ENCODE peak calls at places on chromosome 11, in four cellular contexts. One of them, this sample, is unnamed.

GRCh38 chr11:15967166-15967565 is 389.2 kb downstream of the SOX6 start:
- DNase-seq in left ventricle myocardium inferior: no peak
- DNase-seq in fibroblast of lung: no peak
- DNase-seq in astrocyte: no peak
- DNase-seq in this sample: no peak

GRCh38 chr11:61967924-61968757 is 707 bp upstream of the FTH1 start:
- DNase-seq in left ventricle myocardium inferior: peak
- DNase-seq in astrocyte: no peak
- DNase-seq in fibroblast of lung: no peak
- DNase-seq in this sample: peak

GRCh38 chr11:66745356-66746235 is 16.6 kb upstream of the SPTBN2 start:
- DNase-seq in left ventricle myocardium inferior: no peak
- DNase-seq in fibroblast of lung: no peak
- DNase-seq in astrocyte: no peak
- DNase-seq in this sample: peak

GRCh38 chr11:126115820-126116319 is 53.2 kb upstream of the CDON start:
- DNase-seq in fibroblast of lung: peak
- DNase-seq in astrocyte: peak
- DNase-seq in left ventricle myocardium inferior: peak
- DNase-seq in this sample: no peak

GRCh38 chr11:68857037-68857586 is 15.4 kb upstream of the CPT1A start:
- DNase-seq in left ventricle myocardium inferior: no peak
- DNase-seq in astrocyte: no peak
- DNase-seq in fibroblast of lung: no peak
- DNase-seq in this sample: no peak

GRCh38 chr11:2240834-2241233 is 29.6 kb downstream of the ASCL2 start:
- DNase-seq in fibroblast of lung: no peak
- DNase-seq in astrocyte: no peak
- DNase-seq in left ventricle myocardium inferior: no peak
- DNase-seq in this sample: no peak

GRCh38 chr11:109423114-109423859 is 1.3 kb downstream of the C11orf87 start:
- DNase-seq in fibroblast of lung: peak
- DNase-seq in left ventricle myocardium inferior: no peak
- DNase-seq in astrocyte: no peak
- DNase-seq in this sample: peak

GRCh38 chr11:36091256-36091811 is 147.5 kb downstream of the LDLRAD3 start:
- DNase-seq in left ventricle myocardium inferior: no peak
- DNase-seq in fibroblast of lung: peak
- DNase-seq in astrocyte: peak
- DNase-seq in this sample: no peak

GRCh38 chr11:128324531-128325141 is 262.7 kb downstream of the ETS1 start:
- DNase-seq in astrocyte: no peak
- DNase-seq in fibroblast of lung: no peak
- DNase-seq in left ventricle myocardium inferior: no peak
- DNase-seq in this sample: no peak
- TF ChIP-seq CTCF in astrocyte: no peak
- TF ChIP-seq CTCF in fibroblast of lung: no peak
- TF ChIP-seq CTCF in left ventricle myocardium inferior: no peak
- TF ChIP-seq CTCF in this sample: no peak

GRCh38 chr11:115364892-115365291 is 139.3 kb downstream of the CADM1 start:
- DNase-seq in astrocyte: no peak
- DNase-seq in left ventricle myocardium inferior: no peak
- DNase-seq in fibroblast of lung: peak
- DNase-seq in this sample: no peak

GRCh38 chr11:115363921-115364320 is 140.3 kb downstream of the CADM1 start:
- DNase-seq in astrocyte: no peak
- DNase-seq in fibroblast of lung: no peak
- DNase-seq in left ventricle myocardium inferior: no peak
- DNase-seq in this sample: no peak

GRCh38 chr11:115363426-115363825 is 140.8 kb downstream of the CADM1 start:
- DNase-seq in astrocyte: no peak
- DNase-seq in fibroblast of lung: no peak
- DNase-seq in left ventricle myocardium inferior: no peak
- DNase-seq in this sample: no peak

GRCh38 chr11:115361025-115361424 is 143.2 kb downstream of the CADM1 start:
- DNase-seq in left ventricle myocardium inferior: no peak
- DNase-seq in fibroblast of lung: no peak
- DNase-seq in astrocyte: no peak
- DNase-seq in this sample: no peak

DNA sequence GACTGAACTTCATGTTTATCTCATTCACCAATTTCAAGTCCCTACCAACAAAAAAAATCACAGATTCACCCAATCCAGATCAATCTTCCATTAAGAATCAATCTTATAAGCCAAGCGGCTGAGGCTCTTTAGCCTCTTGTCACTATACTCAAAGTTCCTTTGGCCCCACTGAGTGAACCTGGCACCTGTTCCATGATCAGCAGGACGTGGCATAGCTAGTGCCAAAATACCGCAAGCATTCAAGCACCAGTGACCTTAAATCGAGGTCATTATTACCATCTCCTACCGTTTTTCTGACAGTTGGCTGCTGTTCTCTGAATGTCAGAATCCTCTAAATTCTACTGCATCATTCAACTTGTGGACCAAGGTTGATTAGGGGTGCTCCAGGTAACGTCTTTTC is 141.2 kb downstream of the CADM1 start:
- DNase-seq in fibroblast of lung: no peak
- DNase-seq in left ventricle myocardium inferior: peak
- DNase-seq in astrocyte: no peak
- DNase-seq in this sample: no peak
- TF ChIP-seq CTCF in fibroblast of lung: no peak
- TF ChIP-seq CTCF in left ventricle myocardium inferior: no peak
- TF ChIP-seq CTCF in astrocyte: no peak
- TF ChIP-seq CTCF in this sample: no peak

GRCh38 chr11:65071907-65072630 is 11.8 kb downstream of the CDCA5 start:
- DNase-seq in left ventricle myocardium inferior: no peak
- DNase-seq in astrocyte: no peak
- DNase-seq in fibroblast of lung: no peak
- DNase-seq in this sample: peak
- TF ChIP-seq CTCF in left ventricle myocardium inferior: no peak
- TF ChIP-seq CTCF in astrocyte: no peak
- TF ChIP-seq CTCF in fibroblast of lung: no peak
- TF ChIP-seq CTCF in this sample: no peak

DNA sequence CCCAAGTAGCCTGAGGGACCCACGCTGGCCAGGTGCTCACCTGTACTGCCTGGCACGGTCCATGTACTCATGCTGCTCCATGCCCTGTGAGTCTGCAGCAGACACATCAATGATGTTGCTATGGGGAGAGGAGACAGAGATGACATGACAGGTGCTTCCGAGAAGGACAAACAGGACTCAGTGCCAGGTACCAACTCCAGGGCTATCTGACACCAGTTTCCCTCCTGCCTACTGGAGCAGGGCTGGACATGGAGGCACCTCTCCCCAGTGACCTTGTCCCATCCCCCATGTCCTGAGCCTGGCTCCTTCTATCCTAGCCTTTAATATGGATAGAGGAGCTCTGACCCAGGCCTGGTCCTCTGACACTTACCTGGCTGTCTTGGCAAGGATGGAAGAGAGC is 4.4 kb downstream of the LAMTOR1 start:
- DNase-seq in fibroblast of lung: no peak
- DNase-seq in left ventricle myocardium inferior: no peak
- DNase-seq in astrocyte: no peak
- DNase-seq in this sample: no peak
- TF ChIP-seq CTCF in fibroblast of lung: no peak
- TF ChIP-seq CTCF in left ventricle myocardium inferior: no peak
- TF ChIP-seq CTCF in astrocyte: no peak
- TF ChIP-seq CTCF in this sample: no peak

DNA sequence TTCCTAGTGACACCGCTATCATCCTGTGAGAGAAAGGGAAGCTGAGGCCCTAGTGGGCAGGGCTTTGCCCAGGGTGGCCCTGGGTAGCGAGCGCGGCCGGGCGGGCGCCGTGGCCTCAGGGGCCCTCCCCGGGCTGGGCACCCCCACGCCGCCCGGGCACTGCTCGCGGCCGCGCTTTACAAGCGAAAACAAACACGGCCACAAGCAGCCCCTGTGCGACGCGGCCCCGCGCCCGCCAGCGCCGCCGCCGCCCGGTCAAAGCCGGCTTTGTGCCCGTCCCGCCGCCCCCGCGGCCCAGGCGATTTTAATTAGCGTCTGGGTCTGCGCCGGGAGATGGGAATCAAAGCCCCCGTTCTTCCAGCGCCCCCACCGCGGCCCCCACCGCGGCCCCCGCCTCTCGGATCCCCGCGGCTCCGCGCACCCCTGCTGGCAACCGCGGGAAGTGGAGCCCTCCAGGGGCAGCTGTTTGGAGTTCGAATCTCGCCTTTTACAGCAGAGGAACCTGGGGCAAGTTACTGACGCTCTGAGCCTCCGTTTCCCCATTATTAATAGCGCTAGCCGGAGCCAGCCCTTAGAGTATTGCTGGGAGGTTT is 47.9 kb downstream of the CHRDL2 start:
- DNase-seq in astrocyte: no peak
- DNase-seq in fibroblast of lung: no peak
- DNase-seq in left ventricle myocardium inferior: peak
- DNase-seq in this sample: no peak
- TF ChIP-seq CTCF in astrocyte: peak
- TF ChIP-seq CTCF in fibroblast of lung: peak
- TF ChIP-seq CTCF in left ventricle myocardium inferior: peak
- TF ChIP-seq CTCF in this sample: peak

GRCh38 chr11:93359396-93359795 is 28.9 kb downstream of the DEUP1 start:
- DNase-seq in astrocyte: no peak
- DNase-seq in fibroblast of lung: no peak
- DNase-seq in left ventricle myocardium inferior: no peak
- DNase-seq in this sample: no peak

DNA sequence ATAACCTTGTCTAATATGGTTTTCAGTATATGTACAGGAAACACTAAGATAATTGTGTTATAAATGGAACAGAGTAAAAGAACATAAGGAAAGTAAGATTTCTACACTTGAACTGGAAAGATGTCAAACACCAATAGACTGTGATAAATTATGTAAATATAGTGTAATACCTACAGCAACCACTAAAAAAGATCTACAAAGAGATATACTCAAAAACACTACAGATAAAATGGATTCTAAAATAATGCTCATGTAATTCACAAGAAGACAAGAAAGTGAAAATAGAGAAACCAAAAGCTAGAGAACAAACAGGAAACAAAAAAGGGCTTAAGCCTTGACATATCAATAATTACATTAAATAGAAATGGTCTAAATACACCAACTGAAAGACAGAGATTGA is 30.9 kb downstream of the DEUP1 start:
- DNase-seq in left ventricle myocardium inferior: no peak
- DNase-seq in astrocyte: no peak
- DNase-seq in fibroblast of lung: no peak
- DNase-seq in this sample: no peak
- TF ChIP-seq CTCF in left ventricle myocardium inferior: no peak
- TF ChIP-seq CTCF in astrocyte: no peak
- TF ChIP-seq CTCF in fibroblast of lung: no peak
- TF ChIP-seq CTCF in this sample: no peak